ENCODE peak calls at places on chromosomes 4 and X, in nine cellular contexts. One of them, this sample, is unnamed.

GRCh38 chr4:120923201-120923522 is 636 bp upstream of the PRDM5 start:
- DNase-seq in IMR-90: no peak
- DNase-seq in endodermal cell: no peak
- DNase-seq in sigmoid colon: no peak
- DNase-seq in fibroblast of mammary gland: no peak
- DNase-seq in HL-60: no peak
- DNase-seq in MM.1S: no peak
- DNase-seq in upper lobe of right lung: no peak
- DNase-seq in AG10803: no peak
- DNase-seq in this sample: no peak

GRCh38 chr4:7212101-7212674 is 19.9 kb downstream of the SORCS2 start:
- DNase-seq in MM.1S: no peak
- DNase-seq in IMR-90: no peak
- DNase-seq in fibroblast of mammary gland: no peak
- DNase-seq in HL-60: no peak
- DNase-seq in sigmoid colon: no peak
- DNase-seq in upper lobe of right lung: no peak
- DNase-seq in endodermal cell: no peak
- DNase-seq in AG10803: no peak
- DNase-seq in this sample: no peak

GRCh38 chrX:136754641-136755040 is 26.1 kb downstream of the ARHGEF6 start:
- DNase-seq in IMR-90: no peak
- DNase-seq in upper lobe of right lung: no peak
- DNase-seq in MM.1S: no peak
- DNase-seq in endodermal cell: peak; percentile 54
- DNase-seq in AG10803: peak; percentile 80
- DNase-seq in HL-60: no peak
- DNase-seq in fibroblast of mammary gland: no peak
- DNase-seq in sigmoid colon: peak; percentile 64
- DNase-seq in this sample: no peak

GRCh38 chrX:87961471-87961870 is 443.9 kb downstream of the KLHL4 start:
- DNase-seq in IMR-90: no peak
- DNase-seq in sigmoid colon: no peak
- DNase-seq in MM.1S: peak; percentile 61
- DNase-seq in fibroblast of mammary gland: no peak
- DNase-seq in upper lobe of right lung: no peak
- DNase-seq in AG10803: no peak
- DNase-seq in endodermal cell: peak; percentile 46
- DNase-seq in HL-60: no peak
- DNase-seq in this sample: no peak

GRCh38 chr4:8136529-8136928 is 22.1 kb downstream of the ABLIM2 start:
- DNase-seq in AG10803: no peak
- DNase-seq in IMR-90: no peak
- DNase-seq in HL-60: no peak
- DNase-seq in MM.1S: no peak
- DNase-seq in fibroblast of mammary gland: no peak
- DNase-seq in sigmoid colon: no peak
- DNase-seq in upper lobe of right lung: no peak
- DNase-seq in endodermal cell: no peak
- DNase-seq in this sample: no peak

GRCh38 chr4:120704529-120704928 is 218.0 kb downstream of the PRDM5 start:
- DNase-seq in AG10803: no peak
- DNase-seq in MM.1S: no peak
- DNase-seq in sigmoid colon: no peak
- DNase-seq in HL-60: no peak
- DNase-seq in fibroblast of mammary gland: peak; percentile 18
- DNase-seq in IMR-90: no peak
- DNase-seq in upper lobe of right lung: no peak
- DNase-seq in endodermal cell: no peak
- DNase-seq in this sample: no peak

GRCh38 chr4:172147702-172148101 is 334.5 kb downstream of the GALNTL6 start:
- DNase-seq in fibroblast of mammary gland: peak; percentile 12
- DNase-seq in upper lobe of right lung: no peak
- DNase-seq in AG10803: peak; percentile 56
- DNase-seq in sigmoid colon: no peak
- DNase-seq in MM.1S: no peak
- DNase-seq in HL-60: no peak
- DNase-seq in IMR-90: no peak
- DNase-seq in endodermal cell: no peak
- DNase-seq in this sample: peak; percentile 14

GRCh38 chr4:15182600-15183222 is 180.4 kb downstream of the CPEB2 start:
- DNase-seq in IMR-90: no peak
- DNase-seq in MM.1S: no peak
- DNase-seq in fibroblast of mammary gland: peak; percentile 40
- DNase-seq in upper lobe of right lung: no peak
- DNase-seq in endodermal cell: no peak
- DNase-seq in HL-60: no peak
- DNase-seq in sigmoid colon: no peak
- DNase-seq in AG10803: no peak
- DNase-seq in this sample: peak; percentile 83

GRCh38 chr4:163598489-163598888 is 104.0 kb downstream of the TMA16 start:
- DNase-seq in IMR-90: no peak
- DNase-seq in MM.1S: no peak
- DNase-seq in upper lobe of right lung: no peak
- DNase-seq in AG10803: no peak
- DNase-seq in HL-60: no peak
- DNase-seq in sigmoid colon: no peak
- DNase-seq in endodermal cell: no peak
- DNase-seq in fibroblast of mammary gland: no peak
- DNase-seq in this sample: no peak

DNA sequence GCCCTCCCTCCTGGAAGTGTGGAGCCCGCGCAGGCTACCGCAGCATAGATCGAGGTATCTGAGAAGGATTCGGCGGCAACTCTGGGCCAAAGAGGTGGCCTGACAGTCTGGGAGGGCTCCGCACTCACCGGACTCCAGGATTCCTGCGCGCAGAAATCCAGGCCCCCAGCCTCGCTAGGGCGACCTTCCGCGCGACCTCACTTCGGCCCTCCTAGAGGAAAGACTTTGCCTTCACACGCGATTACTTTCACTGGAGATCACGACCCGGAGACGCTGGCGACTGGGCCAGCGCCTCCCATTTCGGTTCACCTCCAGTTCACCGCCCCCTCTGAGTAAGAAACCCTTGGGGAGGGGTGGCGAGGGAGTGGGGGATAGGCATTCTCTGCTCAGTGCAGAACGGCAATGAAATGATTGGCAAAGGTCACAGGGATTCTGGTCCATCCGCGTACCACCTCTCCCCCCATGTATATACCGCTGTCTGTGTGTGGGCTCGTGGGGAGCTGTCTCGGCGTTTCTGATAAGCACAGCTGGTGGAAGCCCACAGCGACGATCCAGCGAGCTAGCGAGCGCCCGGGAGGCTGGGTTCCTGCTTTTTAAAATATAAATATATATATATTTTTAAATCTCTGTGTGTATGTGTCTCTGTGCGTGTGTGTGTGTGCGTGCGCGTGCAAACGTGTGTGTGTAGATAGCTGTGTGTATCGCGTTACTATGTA is 2.5 kb downstream of the POU3F4 start:
- DNase-seq in fibroblast of mammary gland: no peak
- DNase-seq in IMR-90: no peak
- DNase-seq in AG10803: no peak
- DNase-seq in endodermal cell: peak; percentile 65
- DNase-seq in sigmoid colon: no peak
- DNase-seq in HL-60: no peak
- DNase-seq in MM.1S: no peak
- DNase-seq in upper lobe of right lung: no peak
- DNase-seq in this sample: no peak
- H3K4me3 ChIP-seq in fibroblast of mammary gland: no peak overlapping the region
- H3K4me3 ChIP-seq in IMR-90: no peak overlapping the region
- H3K4me3 ChIP-seq in AG10803: no peak overlapping the region
- H3K4me3 ChIP-seq in endodermal cell: peak overlapping the region; percentile 72
- H3K4me3 ChIP-seq in sigmoid colon: peak overlapping the region; percentile 4
- H3K4me3 ChIP-seq in HL-60: no peak overlapping the region
- H3K4me3 ChIP-seq in MM.1S: no peak overlapping the region
- H3K4me3 ChIP-seq in upper lobe of right lung: no peak overlapping the region
- H3K4me3 ChIP-seq in this sample: no peak overlapping the region

DNA sequence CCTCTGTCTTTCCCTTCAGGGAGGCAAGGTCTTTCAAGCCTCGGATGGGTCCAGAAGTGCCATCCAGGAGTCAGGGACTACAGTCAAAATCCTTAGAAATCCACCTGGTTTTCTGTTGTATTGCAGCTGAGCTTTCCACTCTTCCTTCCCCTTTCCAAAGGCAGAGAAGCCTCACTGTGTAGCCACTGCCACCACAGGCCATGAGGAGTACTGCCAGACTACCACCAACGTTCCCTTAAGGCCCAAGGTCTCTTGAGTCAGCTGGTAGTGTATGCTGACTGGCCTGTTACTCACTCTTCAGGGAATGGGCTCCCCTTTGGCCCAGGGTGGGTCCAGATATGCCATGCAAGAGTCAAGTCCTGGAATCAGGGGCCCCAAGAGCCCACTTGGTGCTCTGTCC is 1454.1 kb downstream of the PCDH19 start:
- DNase-seq in upper lobe of right lung: no peak
- DNase-seq in IMR-90: no peak
- DNase-seq in fibroblast of mammary gland: no peak
- DNase-seq in MM.1S: no peak
- DNase-seq in HL-60: no peak
- DNase-seq in endodermal cell: peak; percentile 86
- DNase-seq in sigmoid colon: no peak
- DNase-seq in AG10803: no peak
- DNase-seq in this sample: no peak
- TF ChIP-seq CTCF in upper lobe of right lung: no peak
- TF ChIP-seq CTCF in IMR-90: no peak
- TF ChIP-seq CTCF in fibroblast of mammary gland: no peak
- TF ChIP-seq CTCF in MM.1S: no peak
- TF ChIP-seq CTCF in HL-60: no peak
- TF ChIP-seq CTCF in endodermal cell: peak; percentile 69
- TF ChIP-seq CTCF in sigmoid colon: no peak
- TF ChIP-seq CTCF in AG10803: no peak
- TF ChIP-seq CTCF in this sample: no peak

GRCh38 chrX:153955451-153955732 is 10.9 kb upstream of the RENBP start:
- DNase-seq in MM.1S: no peak
- DNase-seq in HL-60: no peak
- DNase-seq in fibroblast of mammary gland: no peak
- DNase-seq in upper lobe of right lung: no peak
- DNase-seq in AG10803: no peak
- DNase-seq in sigmoid colon: no peak
- DNase-seq in IMR-90: no peak
- DNase-seq in endodermal cell: no peak
- DNase-seq in this sample: no peak

GRCh38 chrX:153953892-153954617 is 9.6 kb upstream of the RENBP start:
- DNase-seq in IMR-90: no peak
- DNase-seq in sigmoid colon: no peak
- DNase-seq in upper lobe of right lung: no peak
- DNase-seq in HL-60: no peak
- DNase-seq in fibroblast of mammary gland: no peak
- DNase-seq in AG10803: no peak
- DNase-seq in endodermal cell: no peak
- DNase-seq in MM.1S: no peak
- DNase-seq in this sample: no peak

GRCh38 chrX:153954618-153955450 is 10.4 kb upstream of the RENBP start:
- DNase-seq in upper lobe of right lung: no peak
- DNase-seq in IMR-90: no peak
- DNase-seq in AG10803: no peak
- DNase-seq in HL-60: no peak
- DNase-seq in sigmoid colon: no peak
- DNase-seq in MM.1S: no peak
- DNase-seq in fibroblast of mammary gland: no peak
- DNase-seq in endodermal cell: no peak
- DNase-seq in this sample: no peak

GRCh38 chrX:153957224-153957623 is 12.8 kb upstream of the RENBP start:
- DNase-seq in AG10803: no peak
- DNase-seq in fibroblast of mammary gland: no peak
- DNase-seq in sigmoid colon: no peak
- DNase-seq in HL-60: no peak
- DNase-seq in upper lobe of right lung: no peak
- DNase-seq in MM.1S: no peak
- DNase-seq in endodermal cell: no peak
- DNase-seq in IMR-90: no peak
- DNase-seq in this sample: no peak

GRCh38 chrX:153956044-153956907 is 11.8 kb upstream of the RENBP start:
- DNase-seq in AG10803: no peak
- DNase-seq in MM.1S: no peak
- DNase-seq in sigmoid colon: no peak
- DNase-seq in HL-60: no peak
- DNase-seq in endodermal cell: no peak
- DNase-seq in IMR-90: no peak
- DNase-seq in fibroblast of mammary gland: no peak
- DNase-seq in upper lobe of right lung: no peak
- DNase-seq in this sample: no peak
- H3K4me3 ChIP-seq in AG10803: no peak overlapping the region
- H3K4me3 ChIP-seq in MM.1S: no peak overlapping the region
- H3K4me3 ChIP-seq in sigmoid colon: no peak overlapping the region
- H3K4me3 ChIP-seq in HL-60: no peak overlapping the region
- H3K4me3 ChIP-seq in endodermal cell: no peak overlapping the region
- H3K4me3 ChIP-seq in IMR-90: no peak overlapping the region
- H3K4me3 ChIP-seq in fibroblast of mammary gland: no peak overlapping the region
- H3K4me3 ChIP-seq in upper lobe of right lung: no peak overlapping the region
- H3K4me3 ChIP-seq in this sample: no peak overlapping the region

GRCh38 chr4:147927377-147928137 is 195.7 kb downstream of the ARHGAP10 start:
- DNase-seq in upper lobe of right lung: no peak
- DNase-seq in IMR-90: peak; percentile 39
- DNase-seq in sigmoid colon: peak; percentile 73
- DNase-seq in fibroblast of mammary gland: no peak
- DNase-seq in AG10803: no peak
- DNase-seq in HL-60: no peak
- DNase-seq in MM.1S: no peak
- DNase-seq in endodermal cell: no peak
- DNase-seq in this sample: peak; percentile 18

GRCh38 chr4:147928400-147928799 is 196.5 kb downstream of the ARHGAP10 start:
- DNase-seq in sigmoid colon: no peak
- DNase-seq in fibroblast of mammary gland: no peak
- DNase-seq in HL-60: no peak
- DNase-seq in endodermal cell: no peak
- DNase-seq in AG10803: no peak
- DNase-seq in IMR-90: peak; percentile 76
- DNase-seq in MM.1S: no peak
- DNase-seq in upper lobe of right lung: no peak
- DNase-seq in this sample: peak; percentile 6

GRCh38 chr4:147923854-147924253 is 192.0 kb downstream of the ARHGAP10 start:
- DNase-seq in HL-60: no peak
- DNase-seq in IMR-90: no peak
- DNase-seq in sigmoid colon: no peak
- DNase-seq in AG10803: no peak
- DNase-seq in endodermal cell: no peak
- DNase-seq in MM.1S: no peak
- DNase-seq in upper lobe of right lung: no peak
- DNase-seq in fibroblast of mammary gland: no peak
- DNase-seq in this sample: no peak

DNA sequence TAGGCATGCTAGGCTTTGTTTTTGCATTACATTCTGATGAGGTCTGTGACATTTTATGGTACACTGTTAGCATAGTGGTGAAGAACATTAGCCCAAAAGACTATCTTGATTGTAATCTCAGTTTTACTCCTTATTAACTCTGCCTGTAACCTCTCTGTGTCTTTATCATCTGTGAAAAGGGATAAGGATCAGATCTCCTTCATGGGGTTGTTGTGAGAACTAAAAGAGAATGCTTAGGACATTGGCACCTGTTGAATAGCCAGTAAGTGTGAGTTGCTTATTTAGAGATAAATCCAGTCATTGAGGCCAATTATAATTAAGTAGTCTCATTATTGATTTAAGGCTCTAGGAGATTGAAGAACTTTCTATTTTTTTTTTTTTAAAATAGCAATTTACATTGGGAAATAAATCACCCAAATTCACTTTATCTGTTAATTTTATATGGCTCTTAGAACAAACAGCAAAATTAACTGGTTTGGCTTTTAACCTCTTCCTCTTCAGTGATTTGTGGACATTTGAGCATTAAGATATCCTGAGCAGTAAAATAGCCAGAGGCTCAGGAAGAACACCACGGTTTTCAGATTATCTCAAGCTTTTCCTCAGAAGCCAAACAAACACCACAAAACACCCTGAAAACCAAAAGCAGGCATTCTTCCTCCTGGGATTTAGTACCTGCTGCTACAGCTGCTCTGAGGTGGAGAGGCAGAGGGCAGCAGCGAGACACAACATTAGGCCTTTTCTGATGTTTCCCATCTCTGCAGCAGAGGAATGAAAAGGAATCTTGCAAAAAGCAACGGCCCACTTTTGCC is 192.9 kb downstream of the ARHGAP10 start:
- DNase-seq in MM.1S: no peak
- DNase-seq in fibroblast of mammary gland: peak; percentile 25
- DNase-seq in AG10803: peak; percentile 35
- DNase-seq in endodermal cell: peak; percentile 81
- DNase-seq in HL-60: no peak
- DNase-seq in upper lobe of right lung: no peak
- DNase-seq in IMR-90: peak; percentile 40
- DNase-seq in sigmoid colon: no peak
- DNase-seq in this sample: peak; percentile 60
- TF ChIP-seq CTCF in MM.1S: peak; percentile 28
- TF ChIP-seq CTCF in fibroblast of mammary gland: peak; percentile 49
- TF ChIP-seq CTCF in AG10803: peak; percentile 57
- TF ChIP-seq CTCF in endodermal cell: peak; percentile 79
- TF ChIP-seq CTCF in HL-60: no peak
- TF ChIP-seq CTCF in upper lobe of right lung: peak; percentile 34
- TF ChIP-seq CTCF in IMR-90: peak; percentile 43
- TF ChIP-seq CTCF in sigmoid colon: no peak
- TF ChIP-seq CTCF in this sample: peak; percentile 65